ENCODE peak calls at places on chromosomes 3 and 15, in five cellular contexts. G is GM23248, U is pancreas, T is right cardiac atrium, M is ovary. O is an unnamed sample.

GRCh38 chr15:39573844-39574243 is 7.0 kb upstream of the THBS1 start:
- DNase-seq in T (no peak), M (no peak), U (no peak), G (peak; percentile 80), O (no peak)

GRCh38 chr3:71511037-71511436 is 72.5 kb downstream of the FOXP1 start:
- DNase-seq in M (no peak), G (peak; percentile 72), T (no peak), U (no peak), O (no peak)

GRCh38 chr3:186534113-186534669 is 10.0 kb downstream of the CRYGS start:
- DNase-seq in M (no peak), G (no peak), U (no peak), T (no peak), O (peak; percentile 89)

GRCh38 chr3:99413504-99413903 is 224.9 kb upstream of the COL8A1 start:
- DNase-seq in T (no peak), G (peak; percentile 64), M (no peak), U (no peak), O (no peak)

GRCh38 chr3:123084192-123084591 is 17.4 kb downstream of the PDIA5 start:
- DNase-seq in G (peak; percentile 37), M (no peak), T (peak; percentile 44), U (no peak), O (no peak)

GRCh38 chr3:87488725-87489124 is 212.3 kb upstream of the POU1F1 start:
- DNase-seq in T (no peak), M (no peak), U (no peak), G (peak; percentile 56), O (no peak)

GRCh38 chr15:66765478-66766281 is 63.6 kb downstream of the SMAD6 start:
- DNase-seq in U (peak; percentile 88), G (peak; percentile 73), T (peak; percentile 46), M (peak; percentile 43), O (no peak)

GRCh38 chr3:99439892-99440291 is 198.5 kb upstream of the COL8A1 start:
- DNase-seq in M (no peak), G (no peak), U (no peak), T (no peak), O (no peak)

GRCh38 chr3:161266731-161267150 is 45.6 kb downstream of the NMD3 start:
- DNase-seq in U (no peak), M (no peak), G (peak; percentile 76), T (no peak), O (no peak)

GRCh38 chr3:142239421-142239820 is 14.0 kb upstream of the GK5 start:
- DNase-seq in M (no peak), G (no peak), T (no peak), U (no peak), O (no peak)

GRCh38 chr3:48276856-48277641 is 36.1 kb downstream of the ZNF589 start:
- DNase-seq in M (no peak), G (no peak), T (no peak), U (no peak), O (no peak)

GRCh38 chr3:81859524-81859923 is 98.1 kb upstream of the GBE1 start:
- DNase-seq in G (no peak), U (no peak), T (no peak), M (no peak), O (no peak)

GRCh38 chr15:95948371-95948770 is 382.1 kb upstream of the NR2F2 start:
- DNase-seq in G (no peak), T (no peak), U (no peak), M (no peak), O (no peak)

GRCh38 chr15:52326758-52327157 is 31.2 kb upstream of the MYO5C start:
- DNase-seq in T (no peak), U (no peak), G (peak; percentile 71), M (no peak), O (no peak)

GRCh38 chr3:190217081-190217480 is 96.4 kb upstream of the P3H2 start:
- DNase-seq in T (no peak), M (no peak), U (no peak), G (peak; percentile 55), O (no peak)

GRCh38 chr3:184259878-184260570 is 1.3 kb downstream of the CAMK2N2 start:
- DNase-seq in T (peak; percentile 34), M (peak; percentile 74), U (peak; percentile 64), G (peak; percentile 68), O (peak; percentile 39)

GRCh38 chr15:59738676-59739075 is 49.6 kb upstream of the BNIP2 start:
- DNase-seq in T (no peak), U (no peak), M (no peak), G (no peak), O (no peak)

GRCh38 chr3:128503751-128504532 is 10.9 kb upstream of the GATA2 start:
- DNase-seq in G (no peak), U (no peak), T (no peak), M (peak; percentile 18), O (no peak)

GRCh38 chr3:2303567-2303966 is 204.9 kb downstream of the CNTN4 start:
- DNase-seq in G (peak; percentile 3), U (no peak), T (no peak), M (no peak), O (no peak)

GRCh38 chr3:138051946-138052802 is 42.2 kb downstream of the CLDN18 start:
- DNase-seq in T (no peak), M (peak; percentile 55), U (peak; percentile 33), G (peak; percentile 67), O (no peak)

GRCh38 chr3:73592154-73592877 is 32.4 kb downstream of the PDZRN3 start:
- DNase-seq in T (no peak), U (no peak), G (no peak), M (no peak), O (no peak)

GRCh38 chr3:71398157-71398836 is 185.2 kb downstream of the FOXP1 start:
- DNase-seq in M (no peak), T (no peak), U (no peak), G (no peak), O (peak; percentile 25)

GRCh38 chr15:69090197-69090948 is 70.1 kb upstream of the GLCE start:
- DNase-seq in M (no peak), G (peak; percentile 49), U (no peak), T (no peak), O (no peak)
- H3K4me1 ChIP-seq in M (no peaks in the 10 kb centered on the region), G (no peaks in the 10 kb centered on the region), U (no peaks in the 10 kb centered on the region), T (no peaks in the 10 kb centered on the region), O (no peaks in the 10 kb centered on the region)

GRCh38 chr3:197023998-197024651 is 5.5 kb downstream of the MELTF start:
- DNase-seq in M (peak; percentile 36), T (no peak), G (peak; percentile 27), U (no peak), O (no peak)

GRCh38 chr3:197024881-197025735 is 4.5 kb downstream of the MELTF start:
- DNase-seq in U (no peak), T (no peak), G (no peak), M (peak; percentile 21), O (no peak)

GRCh38 chr3:197022405-197023231 is 7.0 kb downstream of the MELTF start:
- DNase-seq in T (no peak), U (no peak), G (no peak), M (peak; percentile 23), O (no peak)

GRCh38 chr3:197021729-197022404 is 7.8 kb downstream of the MELTF start:
- DNase-seq in T (no peak), U (no peak), G (no peak), M (peak; percentile 14), O (no peak)

DNA sequence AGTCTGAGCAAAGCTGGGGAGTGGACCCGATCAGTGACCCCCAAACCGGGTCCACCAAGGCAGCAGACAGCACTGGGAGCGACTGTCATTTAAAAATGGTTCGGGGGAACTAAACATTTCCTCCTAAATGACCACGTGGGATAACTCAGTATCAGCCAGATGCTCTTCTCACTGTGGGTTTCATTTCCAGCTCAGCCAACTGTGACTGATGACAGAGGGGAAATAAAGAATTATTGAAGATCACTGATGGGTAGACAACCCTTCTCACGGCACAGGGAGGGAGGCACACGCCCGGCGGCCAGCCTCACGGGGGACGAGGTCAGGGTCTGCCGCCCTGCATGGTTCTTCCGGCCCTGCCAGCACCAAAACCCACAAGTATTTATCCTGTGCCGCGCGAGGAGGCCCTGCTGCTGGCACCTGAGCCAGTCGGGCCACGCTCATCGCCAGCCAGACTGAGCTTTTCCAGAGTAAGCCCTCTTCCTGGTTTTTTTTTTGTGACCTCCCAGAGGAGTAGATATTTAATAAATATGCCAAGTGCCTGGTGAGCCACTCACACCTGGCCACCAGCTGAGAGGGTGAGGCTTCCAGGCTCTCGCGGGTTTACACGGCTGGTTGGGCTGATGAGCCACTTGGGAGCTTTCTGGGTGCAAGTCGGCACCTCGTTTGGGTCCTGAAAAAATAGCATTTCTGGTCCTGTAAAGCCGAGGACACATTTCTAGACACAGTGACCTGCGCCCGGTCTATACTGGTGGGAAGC is 6.2 kb downstream of the MELTF start:
- DNase-seq in G (no peak), T (no peak), M (peak; percentile 30), U (no peak), O (no peak)
- H3K27ac ChIP-seq in G (no peak overlapping the region), T (no peak overlapping the region), M (no peak overlapping the region), U (no peak overlapping the region), O (no peak overlapping the region)

DNA sequence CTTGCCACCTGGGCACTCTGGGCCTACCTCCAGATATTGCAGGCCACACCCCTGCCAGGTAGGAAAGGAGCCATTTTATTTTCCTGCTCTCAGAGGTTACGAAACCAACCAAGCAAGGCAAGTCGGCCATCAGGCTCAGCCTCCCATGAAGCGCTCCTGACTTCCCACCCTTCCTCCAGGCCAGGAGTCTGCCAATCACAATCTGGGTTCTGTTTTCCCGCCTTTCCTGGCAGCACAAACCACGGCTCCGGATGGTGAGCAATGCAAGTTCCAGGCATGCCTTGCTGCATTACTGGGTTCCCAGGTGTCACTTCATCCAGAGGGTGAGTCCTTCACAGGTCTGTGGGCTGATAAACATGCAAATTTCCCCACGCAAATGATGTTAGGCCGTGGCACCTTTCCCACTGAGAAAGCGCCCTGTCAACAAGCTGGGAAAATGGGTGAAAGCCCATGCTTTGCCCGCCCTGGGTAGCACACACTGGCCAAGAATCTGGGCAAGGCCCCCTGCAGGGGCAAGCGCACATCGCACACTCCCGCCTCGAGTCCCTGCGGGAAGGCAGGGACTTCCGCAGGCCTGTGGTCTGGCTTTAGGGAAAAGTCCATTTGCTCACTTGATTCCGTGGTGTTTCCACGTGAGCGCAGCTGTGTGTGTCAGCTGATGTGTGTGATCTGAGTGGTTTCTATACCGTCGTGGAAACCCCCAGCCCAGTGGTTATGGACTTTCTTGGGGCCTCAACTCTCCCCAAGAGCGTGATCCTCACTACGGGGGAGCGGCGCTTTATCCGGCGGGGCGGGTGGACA is 61.6 kb upstream of the RYK start:
- DNase-seq in T (peak; percentile 50), U (peak; percentile 78), M (peak; percentile 61), G (peak; percentile 47), O (no peak)
- H3K4me3 ChIP-seq in T (no peak overlapping the region), U (no peak overlapping the region), M (peak overlapping the region; percentile 32), G (no peak overlapping the region), O (no peak overlapping the region)

DNA sequence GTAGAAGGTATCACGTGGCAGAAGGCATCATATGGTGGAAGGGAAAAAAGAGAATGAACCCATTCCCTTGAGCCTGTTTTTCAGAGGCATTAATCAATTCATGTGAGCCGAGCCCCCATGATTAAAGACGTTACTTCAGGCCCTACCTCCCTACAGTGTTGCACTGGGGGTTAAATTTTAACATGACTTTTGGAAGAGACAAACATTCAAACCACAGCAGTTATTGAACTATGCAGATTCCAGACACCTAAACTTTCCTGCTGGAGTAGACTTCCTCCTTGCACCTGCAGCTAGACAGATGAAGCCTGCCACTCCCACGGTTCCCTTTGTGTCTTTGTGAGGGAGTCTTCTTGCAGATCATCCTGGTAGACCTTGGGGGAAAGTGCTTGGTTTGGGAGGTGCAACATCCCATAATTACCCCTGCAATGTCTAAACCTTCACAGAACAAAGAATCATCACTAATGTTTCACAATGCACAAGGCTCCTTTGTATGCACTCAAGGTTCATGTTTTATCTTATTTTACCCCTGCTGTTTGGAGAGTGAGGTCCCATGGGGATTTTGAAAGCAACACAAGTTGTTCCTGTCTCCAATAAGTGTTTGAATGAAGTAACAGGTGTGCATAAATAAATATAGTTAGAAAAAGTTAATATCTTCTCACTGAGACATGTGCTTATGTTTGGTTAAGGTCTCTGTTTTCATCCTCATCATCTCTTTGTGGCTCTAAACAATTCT is 64.9 kb upstream of the XCR1 start:
- DNase-seq in M (no peak), G (no peak), U (no peak), T (no peak), O (no peak)
- H3K4me1 ChIP-seq in M (no peaks in the 10 kb centered on the region), G (peaks cover 19% of the 10 kb centered on the region), U (no peaks in the 10 kb centered on the region), T (no peaks in the 10 kb centered on the region), O (peaks cover 15% of the 10 kb centered on the region)